ENCODE peak calls at places on chromosomes 4 and X, in seven cellular contexts. I is NB4, V is H1, G is heart left ventricle, D is IMR-90, T is sigmoid colon, Z is A549. Q is an unnamed sample.

GRCh38 chr4:65623509-65623908 is 46.8 kb downstream of the EPHA5 start:
- DNase-seq in I (no peak), V (no peak), G (no peak), D (peak), T (no peak), Z (peak), Q (no peak)

GRCh38 chr4:38177792-38178665 is 217.8 kb downstream of the PTTG2 start:
- DNase-seq in I (peak), V (no peak), G (peak), D (no peak), T (peak), Z (no peak), Q (peak)

GRCh38 chr4:121564840-121565375 is 131.9 kb downstream of the ANXA5 start:
- DNase-seq in I (no peak), V (no peak), G (no peak), D (peak), T (no peak), Z (no peak), Q (no peak)

GRCh38 chrX:48357681-48358080 is 1.2 kb upstream of the SSX3 start:
- DNase-seq in I (no peak), V (no peak), G (no peak), D (no peak), T (no peak), Z (no peak), Q (no peak)

GRCh38 chrX:71618303-71618721 is at the start of gene CXCR3:
- DNase-seq in I (peak), V (no peak), G (no peak), D (no peak), T (no peak), Z (no peak), Q (no peak)

GRCh38 chrX:125150231-125150630 is 169.4 kb upstream of the TEX13C start:
- DNase-seq in I (no peak), V (no peak), G (no peak), D (peak), T (no peak), Z (no peak), Q (no peak)

GRCh38 chr4:112423591-112423990 is 92.4 kb downstream of the NEUROG2 start:
- DNase-seq in I (no peak), V (no peak), G (no peak), D (peak), T (no peak), Z (no peak), Q (no peak)

GRCh38 chr4:45199736-45200135 is 473.4 kb upstream of the GNPDA2 start:
- DNase-seq in I (no peak), V (no peak), G (no peak), D (no peak), T (no peak), Z (no peak), Q (no peak)

GRCh38 chr4:101014417-101014816 is 332.9 kb downstream of the PPP3CA start:
- DNase-seq in I (no peak), V (no peak), G (no peak), D (no peak), T (no peak), Z (no peak), Q (no peak)

GRCh38 chr4:146333187-146333894 is 119.0 kb downstream of the REELD1 start:
- DNase-seq in I (peak), V (no peak), G (no peak), D (peak), T (no peak), Z (peak), Q (no peak)

GRCh38 chr4:6507345-6507744 is 34.9 kb upstream of the PPP2R2C start:
- DNase-seq in I (no peak), V (no peak), G (no peak), D (no peak), T (no peak), Z (no peak), Q (peak)

GRCh38 chr4:127759228-127759820 is 22.8 kb upstream of the HSPA4L start:
- DNase-seq in I (no peak), V (no peak), G (no peak), D (no peak), T (no peak), Z (no peak), Q (no peak)

GRCh38 chr4:8221985-8222384 is 22.9 kb downstream of the SH3TC1 start:
- DNase-seq in I (peak), V (no peak), G (peak), D (no peak), T (no peak), Z (no peak), Q (no peak)

GRCh38 chr4:100933628-100934027 is 413.7 kb downstream of the PPP3CA start:
- DNase-seq in I (no peak), V (no peak), G (no peak), D (peak), T (no peak), Z (peak), Q (peak)

GRCh38 chr4:49032440-49033161 is 46.5 kb downstream of the CWH43 start:
- DNase-seq in I (peak), V (no peak), G (no peak), D (peak), T (no peak), Z (peak), Q (no peak)

GRCh38 chr4:48173055-48173991 is 39.3 kb upstream of the TXK start:
- DNase-seq in I (peak), V (no peak), G (no peak), D (peak), T (no peak), Z (peak), Q (no peak)

GRCh38 chrX:22246620-22247019 is 26.1 kb upstream of the CBLL2 start:
- DNase-seq in I (no peak), V (no peak), G (no peak), D (peak), T (no peak), Z (no peak), Q (no peak)

GRCh38 chr4:144712775-144713174 is 66.8 kb downstream of the HHIP start:
- DNase-seq in I (no peak), V (no peak), G (no peak), D (peak), T (no peak), Z (no peak), Q (no peak)

GRCh38 chr4:15100994-15101695 is 98.9 kb downstream of the CPEB2 start:
- DNase-seq in I (no peak), V (no peak), G (no peak), D (peak), T (no peak), Z (no peak), Q (no peak)

GRCh38 chr4:15873117-15873516 is 65.4 kb downstream of the FGFBP1 start:
- DNase-seq in I (no peak), V (no peak), G (no peak), D (no peak), T (no peak), Z (no peak), Q (peak)

GRCh38 chr4:53313510-53313909 is 52.4 kb downstream of the SCFD2 start:
- DNase-seq in I (peak), V (no peak), G (no peak), D (peak), T (no peak), Z (peak), Q (no peak)

GRCh38 chrX:69137371-69137881 is 27.8 kb downstream of the PJA1 start:
- DNase-seq in I (peak), V (no peak), G (no peak), D (peak), T (peak), Z (no peak), Q (no peak)

GRCh38 chrX:3638280-3638873 is 75.1 kb downstream of the PRKX start:
- DNase-seq in I (peak), V (no peak), G (no peak), D (peak), T (no peak), Z (peak), Q (peak)

GRCh38 chr4:104859601-104860000 is 287.1 kb upstream of the TET2 start:
- DNase-seq in I (no peak), V (no peak), G (no peak), D (no peak), T (no peak), Z (no peak), Q (no peak)

GRCh38 chrX:110310896-110311295 is 7.0 kb downstream of the AMMECR1 start:
- DNase-seq in I (no peak), V (no peak), G (no peak), D (no peak), T (no peak), Z (no peak), Q (no peak)

GRCh38 chr4:64248151-64248550 is 161.1 kb downstream of the TECRL start:
- DNase-seq in I (no peak), V (no peak), G (no peak), D (no peak), T (no peak), Z (no peak), Q (no peak)

GRCh38 chr4:85127653-85128052 is 161.2 kb upstream of the WDFY3 start:
- DNase-seq in I (peak), V (peak), G (no peak), D (no peak), T (no peak), Z (peak), Q (no peak)

GRCh38 chrX:68438575-68438974 is 5.3 kb upstream of the OPHN1 start:
- DNase-seq in I (no peak), V (no peak), G (no peak), D (no peak), T (no peak), Z (peak), Q (no peak)

GRCh38 chr4:151641983-151642382 is 118.8 kb downstream of the GATB start:
- DNase-seq in I (peak), V (no peak), G (no peak), D (no peak), T (no peak), Z (no peak), Q (no peak)

GRCh38 chr4:48194986-48195773 is 61.1 kb upstream of the TXK start:
- DNase-seq in I (peak), V (no peak), G (no peak), D (peak), T (no peak), Z (no peak), Q (no peak)

GRCh38 chr4:139523076-139523475 is 32.9 kb downstream of the SETD7 start:
- DNase-seq in I (no peak), V (no peak), G (no peak), D (peak), T (no peak), Z (no peak), Q (no peak)

GRCh38 chr4:103375278-103375677 is 177.1 kb upstream of the CENPE start:
- DNase-seq in I (no peak), V (no peak), G (no peak), D (peak), T (no peak), Z (no peak), Q (no peak)

GRCh38 chr4:40875507-40876150 is 125.9 kb downstream of the NSUN7 start:
- DNase-seq in I (no peak), V (no peak), G (no peak), D (no peak), T (no peak), Z (no peak), Q (no peak)

GRCh38 chr4:1290165-1290977 is 680 bp downstream of the MAEA start:
- DNase-seq in I (peak), V (no peak), G (no peak), D (peak), T (no peak), Z (peak), Q (peak)

DNA sequence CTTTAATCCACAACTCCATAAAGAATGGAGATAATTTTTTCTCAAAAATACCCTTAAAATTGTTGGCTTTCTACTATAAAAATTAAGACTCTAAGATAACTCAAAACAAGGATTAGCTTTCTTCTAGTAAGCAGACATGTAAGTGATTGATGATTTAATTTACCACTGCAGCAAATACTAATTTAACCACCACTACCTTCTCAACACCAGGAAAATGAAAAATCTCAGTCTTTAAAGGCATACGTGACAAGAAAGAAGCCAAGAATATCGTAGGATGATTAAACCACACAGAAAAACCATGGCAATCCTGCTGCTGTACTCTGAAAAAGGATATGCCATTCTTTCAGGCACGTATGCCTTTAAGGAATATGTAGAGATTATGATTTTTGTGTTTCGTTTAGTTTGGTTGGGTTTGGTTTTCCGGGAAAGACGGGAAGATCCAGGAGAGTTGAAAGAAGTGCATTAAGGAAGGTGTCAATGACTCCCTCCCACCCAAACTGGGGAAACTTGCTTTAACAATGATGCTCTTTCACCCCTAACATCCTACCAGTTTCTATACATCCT is 881 bp downstream of the LRCH2 start:
- DNase-seq in I (no peak), V (no peak), G (no peak), D (no peak), T (no peak), Z (no peak), Q (no peak)
- H3K4me3 ChIP-seq in I (no peak), V (peak), G (peak), D (peak), T (peak), Z (peak), Q (peak)

DNA sequence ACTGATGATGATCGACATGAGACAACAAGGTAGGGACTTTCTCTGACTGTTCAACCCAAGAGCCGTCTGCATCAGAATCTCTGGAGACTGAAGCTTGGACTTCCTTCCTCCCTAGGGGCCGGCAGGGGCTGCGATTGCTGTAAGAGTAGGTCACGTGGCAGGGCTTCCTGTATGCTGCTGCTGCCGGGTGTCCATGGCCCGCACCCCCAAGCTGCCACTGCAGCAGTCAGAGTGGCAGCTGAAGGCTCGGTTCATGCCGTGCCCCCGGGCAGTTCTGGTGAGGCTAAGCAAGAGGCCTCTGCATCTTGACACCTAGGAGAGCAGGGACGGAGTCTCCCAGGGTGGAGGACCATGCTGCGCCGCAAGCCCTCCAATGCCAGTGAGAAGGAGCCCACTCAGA is at the start of gene SASH3:
- DNase-seq in I (peak), V (no peak), G (peak), D (no peak), T (peak), Z (no peak), Q (no peak)
- TF ChIP-seq POLR2A in I (peak), V (no peak), G (no peak), D (no peak), T (no peak), Z (no peak), Q (no peak)

GRCh38 chr4:110633358-110634319 is 10.8 kb upstream of the PITX2 start:
- DNase-seq in I (no peak), V (no peak), G (no peak), D (no peak), T (no peak), Z (no peak), Q (peak)

GRCh38 chr4:110632506-110633357 is 9.9 kb upstream of the PITX2 start:
- DNase-seq in I (no peak), V (no peak), G (no peak), D (no peak), T (no peak), Z (no peak), Q (no peak)

GRCh38 chr4:110636231-110636676 is 13.4 kb upstream of the PITX2 start:
- DNase-seq in I (no peak), V (no peak), G (no peak), D (no peak), T (no peak), Z (peak), Q (no peak)

GRCh38 chr4:110635155-110635479 is 12.2 kb upstream of the PITX2 start:
- DNase-seq in I (no peak), V (no peak), G (no peak), D (no peak), T (no peak), Z (no peak), Q (no peak)

GRCh38 chr4:110634320-110635154 is 11.7 kb upstream of the PITX2 start:
- DNase-seq in I (no peak), V (no peak), G (no peak), D (no peak), T (no peak), Z (no peak), Q (no peak)
- H3K4me3 ChIP-seq in I (no peak), V (no peak), G (no peak), D (no peak), T (no peak), Z (no peak), Q (no peak)

DNA sequence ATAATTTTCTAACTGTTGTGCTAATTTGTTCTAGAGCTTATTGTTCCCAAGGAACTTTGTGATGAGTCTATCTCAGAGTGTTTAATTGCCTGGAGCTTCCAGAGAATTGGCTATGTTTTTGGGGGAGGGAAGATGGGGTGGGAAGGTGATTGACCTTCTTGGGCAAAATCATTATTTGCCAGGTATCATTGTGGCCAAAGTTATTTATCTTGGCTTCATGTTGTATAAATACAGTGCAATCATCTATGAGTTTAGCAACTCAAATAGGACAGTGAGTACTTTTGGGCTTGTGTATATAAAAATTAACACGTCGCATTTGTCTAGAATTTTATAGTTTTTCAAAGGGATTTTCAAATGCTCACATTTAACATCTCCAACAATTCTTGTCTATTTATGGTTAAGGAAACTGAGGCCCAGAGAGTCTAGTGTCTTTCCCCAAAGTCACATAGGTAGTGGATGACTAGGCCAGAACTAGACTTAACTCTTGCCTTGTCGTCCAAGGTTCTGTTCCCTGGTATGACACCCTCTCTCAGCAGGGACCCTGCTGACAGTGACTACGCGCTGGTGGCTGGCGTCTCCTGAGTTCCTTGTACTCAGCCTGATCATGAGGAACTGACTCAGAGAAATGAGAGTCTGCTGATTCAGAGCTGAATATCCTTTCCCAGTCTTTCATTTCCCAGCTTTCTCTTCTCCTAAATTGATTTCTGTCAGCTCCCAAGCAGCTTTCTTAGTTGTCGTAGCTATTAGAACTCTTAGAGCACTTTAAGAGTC is 27.7 kb downstream of the FNIP2 start:
- DNase-seq in I (no peak), V (no peak), G (no peak), D (peak), T (no peak), Z (no peak), Q (no peak)
- TF ChIP-seq POLR2A in I (no peak), V (no peak), G (no peak), D (no peak), T (no peak), Z (no peak), Q (no peak)

GRCh38 chr4:176949022-176949421 is 156.3 kb upstream of the VEGFC start:
- DNase-seq in I (no peak), V (no peak), G (no peak), D (peak), T (no peak), Z (no peak), Q (no peak)
- H3K4me3 ChIP-seq in I (no peak), V (no peak), G (no peak), D (no peak), T (no peak), Z (no peak), Q (no peak)

GRCh38 chrX:154012336-154012991 is 7.2 kb downstream of the IRAK1 start:
- DNase-seq in I (no peak), V (no peak), G (no peak), D (no peak), T (no peak), Z (no peak), Q (no peak)
- TF ChIP-seq POLR2A in I (no peak), V (no peak), G (no peak), D (no peak), T (no peak), Z (no peak), Q (no peak)

GRCh38 chr4:172843273-172843672 is 325.3 kb upstream of the GALNT7 start:
- DNase-seq in I (no peak), V (no peak), G (no peak), D (no peak), T (no peak), Z (no peak), Q (no peak)
- H3K4me3 ChIP-seq in I (no peak), V (no peak), G (no peak), D (no peak), T (no peak), Z (no peak), Q (no peak)

GRCh38 chr4:114192854-114193253 is 213.4 kb upstream of the ARSJ start:
- DNase-seq in I (no peak), V (no peak), G (no peak), D (no peak), T (no peak), Z (no peak), Q (no peak)

GRCh38 chr4:114193625-114194399 is 214.4 kb upstream of the ARSJ start:
- DNase-seq in I (no peak), V (no peak), G (no peak), D (peak), T (no peak), Z (no peak), Q (no peak)

GRCh38 chr4:114187592-114187991 is 208.1 kb upstream of the ARSJ start:
- DNase-seq in I (no peak), V (no peak), G (no peak), D (no peak), T (no peak), Z (no peak), Q (no peak)

GRCh38 chr4:114191496-114191895 is 212.0 kb upstream of the ARSJ start:
- DNase-seq in I (no peak), V (no peak), G (no peak), D (no peak), T (no peak), Z (no peak), Q (no peak)
- TF ChIP-seq POLR2A in I (no peak), V (no peak), G (no peak), D (no peak), T (no peak), Z (no peak), Q (no peak)

GRCh38 chr4:155964016-155964891 is 10.6 kb upstream of the CTSO start:
- DNase-seq in I (no peak), V (no peak), G (no peak), D (no peak), T (no peak), Z (no peak), Q (no peak)

GRCh38 chr4:155961575-155961974 is 7.9 kb upstream of the CTSO start:
- DNase-seq in I (no peak), V (no peak), G (no peak), D (no peak), T (no peak), Z (no peak), Q (no peak)

GRCh38 chr4:155962697-155963096 is 9.0 kb upstream of the CTSO start:
- DNase-seq in I (no peak), V (no peak), G (no peak), D (no peak), T (no peak), Z (no peak), Q (no peak)

GRCh38 chr4:155959417-155959816 is 5.8 kb upstream of the CTSO start:
- DNase-seq in I (no peak), V (no peak), G (no peak), D (no peak), T (no peak), Z (no peak), Q (no peak)

DNA sequence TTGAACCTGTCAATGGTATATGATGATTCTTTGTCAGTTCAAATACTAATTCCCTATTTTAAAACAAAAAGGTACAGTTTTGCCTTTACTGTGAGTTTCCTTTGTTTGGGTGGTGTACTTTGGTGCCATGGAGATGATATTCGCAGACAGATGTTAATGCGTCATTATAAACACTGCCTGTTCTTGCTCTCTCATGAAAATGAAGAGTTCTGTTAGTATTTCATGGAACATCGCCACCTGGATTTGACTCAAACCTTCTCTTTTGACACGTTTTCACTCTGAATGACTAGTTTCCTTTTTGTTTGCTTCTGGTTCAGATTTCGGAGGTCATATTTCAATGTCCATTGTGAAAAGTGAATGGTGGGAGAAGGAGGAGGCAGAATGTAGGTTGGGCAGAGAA is 6.9 kb upstream of the CTSO start:
- DNase-seq in I (no peak), V (no peak), G (no peak), D (peak), T (no peak), Z (no peak), Q (peak)
- H3K4me3 ChIP-seq in I (no peak), V (no peak), G (no peak), D (no peak), T (no peak), Z (no peak), Q (no peak)

Q was measured in lower leg skin.